ENCODE peak calls at places on chromosomes 12 and 14, in nine cellular contexts. One of them, this sample, is unnamed.

GRCh38 chr12:27424631-27425230 is 21.8 kb upstream of the SMCO2 start:
- DNase-seq in left ventricle myocardium inferior: no peak
- DNase-seq in HFF-Myc: peak; percentile 14
- DNase-seq in NCI-H460: peak; percentile 32
- DNase-seq in GM12892: no peak
- DNase-seq in brain microvascular endothelial cell: peak; percentile 47
- DNase-seq in stimulated activated CD4-positive, alpha-beta T cell treated with anti-CD3 and anti-CD28 coated beads, Interleukin-2, amount 100 ng/mL, for 48 hours: no peak
- DNase-seq in amniotic stem cell: no peak
- DNase-seq in NCI-H1105 treated with DMSO at 0.1 percent for 48 hours: peak; percentile 17
- DNase-seq in this sample: peak; percentile 30

GRCh38 chr12:1532367-1532752 is 62.0 kb downstream of the FBXL14 start:
- DNase-seq in stimulated activated CD4-positive, alpha-beta T cell treated with anti-CD3 and anti-CD28 coated beads, Interleukin-2, amount 100 ng/mL, for 48 hours: no peak
- DNase-seq in NCI-H460: no peak
- DNase-seq in GM12892: no peak
- DNase-seq in NCI-H1105 treated with DMSO at 0.1 percent for 48 hours: no peak
- DNase-seq in HFF-Myc: no peak
- DNase-seq in amniotic stem cell: no peak
- DNase-seq in left ventricle myocardium inferior: no peak
- DNase-seq in brain microvascular endothelial cell: no peak
- DNase-seq in this sample: no peak

GRCh38 chr14:93683241-93683640 is 105.0 kb downstream of the PRIMA1 start:
- DNase-seq in HFF-Myc: peak; percentile 0
- DNase-seq in brain microvascular endothelial cell: no peak
- DNase-seq in left ventricle myocardium inferior: no peak
- DNase-seq in NCI-H460: no peak
- DNase-seq in stimulated activated CD4-positive, alpha-beta T cell treated with anti-CD3 and anti-CD28 coated beads, Interleukin-2, amount 100 ng/mL, for 48 hours: no peak
- DNase-seq in NCI-H1105 treated with DMSO at 0.1 percent for 48 hours: no peak
- DNase-seq in amniotic stem cell: no peak
- DNase-seq in GM12892: no peak
- DNase-seq in this sample: no peak

GRCh38 chr14:94474581-94475031 is 1.4 kb downstream of the SERPINA9 start:
- DNase-seq in brain microvascular endothelial cell: peak; percentile 68
- DNase-seq in NCI-H460: no peak
- DNase-seq in stimulated activated CD4-positive, alpha-beta T cell treated with anti-CD3 and anti-CD28 coated beads, Interleukin-2, amount 100 ng/mL, for 48 hours: no peak
- DNase-seq in amniotic stem cell: no peak
- DNase-seq in left ventricle myocardium inferior: no peak
- DNase-seq in HFF-Myc: no peak
- DNase-seq in NCI-H1105 treated with DMSO at 0.1 percent for 48 hours: no peak
- DNase-seq in GM12892: no peak
- DNase-seq in this sample: no peak

GRCh38 chr12:71969330-71969729 is 30.7 kb downstream of the TPH2 start:
- DNase-seq in NCI-H460: no peak
- DNase-seq in stimulated activated CD4-positive, alpha-beta T cell treated with anti-CD3 and anti-CD28 coated beads, Interleukin-2, amount 100 ng/mL, for 48 hours: no peak
- DNase-seq in left ventricle myocardium inferior: no peak
- DNase-seq in NCI-H1105 treated with DMSO at 0.1 percent for 48 hours: no peak
- DNase-seq in brain microvascular endothelial cell: no peak
- DNase-seq in GM12892: no peak
- DNase-seq in HFF-Myc: no peak
- DNase-seq in amniotic stem cell: no peak
- DNase-seq in this sample: no peak

GRCh38 chr14:77409131-77409533 is 14.2 kb downstream of the NOXRED1 start:
- DNase-seq in NCI-H460: no peak
- DNase-seq in brain microvascular endothelial cell: no peak
- DNase-seq in left ventricle myocardium inferior: no peak
- DNase-seq in amniotic stem cell: no peak
- DNase-seq in GM12892: no peak
- DNase-seq in stimulated activated CD4-positive, alpha-beta T cell treated with anti-CD3 and anti-CD28 coated beads, Interleukin-2, amount 100 ng/mL, for 48 hours: no peak
- DNase-seq in HFF-Myc: no peak
- DNase-seq in NCI-H1105 treated with DMSO at 0.1 percent for 48 hours: no peak
- DNase-seq in this sample: no peak

GRCh38 chr12:126447346-126447745 is 1382.1 kb downstream of the AACS start:
- DNase-seq in stimulated activated CD4-positive, alpha-beta T cell treated with anti-CD3 and anti-CD28 coated beads, Interleukin-2, amount 100 ng/mL, for 48 hours: no peak
- DNase-seq in NCI-H1105 treated with DMSO at 0.1 percent for 48 hours: no peak
- DNase-seq in NCI-H460: no peak
- DNase-seq in HFF-Myc: no peak
- DNase-seq in left ventricle myocardium inferior: no peak
- DNase-seq in amniotic stem cell: no peak
- DNase-seq in GM12892: no peak
- DNase-seq in brain microvascular endothelial cell: no peak
- DNase-seq in this sample: no peak

GRCh38 chr14:79254069-79254775 is 957.1 kb downstream of the DIO2 start:
- DNase-seq in stimulated activated CD4-positive, alpha-beta T cell treated with anti-CD3 and anti-CD28 coated beads, Interleukin-2, amount 100 ng/mL, for 48 hours: no peak
- DNase-seq in HFF-Myc: no peak
- DNase-seq in GM12892: no peak
- DNase-seq in left ventricle myocardium inferior: no peak
- DNase-seq in NCI-H460: no peak
- DNase-seq in amniotic stem cell: no peak
- DNase-seq in brain microvascular endothelial cell: peak; percentile 79
- DNase-seq in NCI-H1105 treated with DMSO at 0.1 percent for 48 hours: no peak
- DNase-seq in this sample: no peak

GRCh38 chr12:111570090-111570961 is 28.8 kb downstream of the ATXN2 start:
- DNase-seq in NCI-H460: peak; percentile 50
- DNase-seq in stimulated activated CD4-positive, alpha-beta T cell treated with anti-CD3 and anti-CD28 coated beads, Interleukin-2, amount 100 ng/mL, for 48 hours: no peak
- DNase-seq in HFF-Myc: peak; percentile 58
- DNase-seq in brain microvascular endothelial cell: peak; percentile 86
- DNase-seq in amniotic stem cell: peak; percentile 85
- DNase-seq in GM12892: no peak
- DNase-seq in left ventricle myocardium inferior: no peak
- DNase-seq in NCI-H1105 treated with DMSO at 0.1 percent for 48 hours: no peak
- DNase-seq in this sample: no peak

GRCh38 chr14:68680541-68681051 is 112.3 kb downstream of the ZFP36L1 start:
- DNase-seq in NCI-H1105 treated with DMSO at 0.1 percent for 48 hours: no peak
- DNase-seq in HFF-Myc: peak; percentile 70
- DNase-seq in stimulated activated CD4-positive, alpha-beta T cell treated with anti-CD3 and anti-CD28 coated beads, Interleukin-2, amount 100 ng/mL, for 48 hours: no peak
- DNase-seq in left ventricle myocardium inferior: no peak
- DNase-seq in NCI-H460: no peak
- DNase-seq in GM12892: no peak
- DNase-seq in brain microvascular endothelial cell: no peak
- DNase-seq in amniotic stem cell: no peak
- DNase-seq in this sample: no peak

GRCh38 chr12:52010152-52010622 is 3.4 kb downstream of the TAMALIN start:
- DNase-seq in left ventricle myocardium inferior: peak; percentile 85
- DNase-seq in NCI-H1105 treated with DMSO at 0.1 percent for 48 hours: no peak
- DNase-seq in NCI-H460: no peak
- DNase-seq in brain microvascular endothelial cell: peak; percentile 32
- DNase-seq in stimulated activated CD4-positive, alpha-beta T cell treated with anti-CD3 and anti-CD28 coated beads, Interleukin-2, amount 100 ng/mL, for 48 hours: no peak
- DNase-seq in HFF-Myc: peak; percentile 36
- DNase-seq in amniotic stem cell: no peak
- DNase-seq in GM12892: no peak
- DNase-seq in this sample: no peak

GRCh38 chr12:89573081-89573810 is 47.4 kb upstream of the POC1B start:
- DNase-seq in HFF-Myc: no peak
- DNase-seq in left ventricle myocardium inferior: no peak
- DNase-seq in NCI-H460: no peak
- DNase-seq in amniotic stem cell: no peak
- DNase-seq in stimulated activated CD4-positive, alpha-beta T cell treated with anti-CD3 and anti-CD28 coated beads, Interleukin-2, amount 100 ng/mL, for 48 hours: no peak
- DNase-seq in brain microvascular endothelial cell: no peak
- DNase-seq in NCI-H1105 treated with DMSO at 0.1 percent for 48 hours: no peak
- DNase-seq in GM12892: no peak
- DNase-seq in this sample: no peak

GRCh38 chr12:4664111-4664510 is 15.2 kb downstream of the NDUFA9 start:
- DNase-seq in NCI-H460: no peak
- DNase-seq in brain microvascular endothelial cell: peak; percentile 70
- DNase-seq in HFF-Myc: peak; percentile 33
- DNase-seq in left ventricle myocardium inferior: no peak
- DNase-seq in NCI-H1105 treated with DMSO at 0.1 percent for 48 hours: no peak
- DNase-seq in amniotic stem cell: peak; percentile 50
- DNase-seq in stimulated activated CD4-positive, alpha-beta T cell treated with anti-CD3 and anti-CD28 coated beads, Interleukin-2, amount 100 ng/mL, for 48 hours: no peak
- DNase-seq in GM12892: no peak
- DNase-seq in this sample: no peak

GRCh38 chr14:23079716-23080115 is 15.2 kb downstream of the ACIN1 start:
- DNase-seq in NCI-H1105 treated with DMSO at 0.1 percent for 48 hours: no peak
- DNase-seq in brain microvascular endothelial cell: no peak
- DNase-seq in amniotic stem cell: no peak
- DNase-seq in stimulated activated CD4-positive, alpha-beta T cell treated with anti-CD3 and anti-CD28 coated beads, Interleukin-2, amount 100 ng/mL, for 48 hours: no peak
- DNase-seq in HFF-Myc: no peak
- DNase-seq in GM12892: no peak
- DNase-seq in left ventricle myocardium inferior: no peak
- DNase-seq in NCI-H460: no peak
- DNase-seq in this sample: no peak

GRCh38 chr14:37901978-37902377 is 305.7 kb upstream of the SSTR1 start:
- DNase-seq in stimulated activated CD4-positive, alpha-beta T cell treated with anti-CD3 and anti-CD28 coated beads, Interleukin-2, amount 100 ng/mL, for 48 hours: no peak
- DNase-seq in left ventricle myocardium inferior: peak; percentile 44
- DNase-seq in amniotic stem cell: no peak
- DNase-seq in GM12892: no peak
- DNase-seq in NCI-H1105 treated with DMSO at 0.1 percent for 48 hours: no peak
- DNase-seq in brain microvascular endothelial cell: no peak
- DNase-seq in HFF-Myc: peak; percentile 86
- DNase-seq in NCI-H460: no peak
- DNase-seq in this sample: no peak

GRCh38 chr12:65524666-65525065 is 246.2 kb downstream of the MSRB3 start:
- DNase-seq in left ventricle myocardium inferior: no peak
- DNase-seq in brain microvascular endothelial cell: peak; percentile 82
- DNase-seq in GM12892: no peak
- DNase-seq in NCI-H460: no peak
- DNase-seq in amniotic stem cell: no peak
- DNase-seq in HFF-Myc: peak; percentile 88
- DNase-seq in NCI-H1105 treated with DMSO at 0.1 percent for 48 hours: no peak
- DNase-seq in stimulated activated CD4-positive, alpha-beta T cell treated with anti-CD3 and anti-CD28 coated beads, Interleukin-2, amount 100 ng/mL, for 48 hours: no peak
- DNase-seq in this sample: no peak

GRCh38 chr12:4272014-4272975 is 1.3 kb upstream of the CCND2 start:
- DNase-seq in NCI-H460: no peak
- DNase-seq in NCI-H1105 treated with DMSO at 0.1 percent for 48 hours: peak; percentile 37
- DNase-seq in GM12892: peak; percentile 64
- DNase-seq in left ventricle myocardium inferior: peak; percentile 75
- DNase-seq in HFF-Myc: peak; percentile 17
- DNase-seq in amniotic stem cell: no peak
- DNase-seq in stimulated activated CD4-positive, alpha-beta T cell treated with anti-CD3 and anti-CD28 coated beads, Interleukin-2, amount 100 ng/mL, for 48 hours: peak; percentile 68
- DNase-seq in brain microvascular endothelial cell: peak; percentile 25
- DNase-seq in this sample: no peak

GRCh38 chr12:92010853-92011701 is 134.6 kb downstream of the BTG1 start:
- DNase-seq in amniotic stem cell: no peak
- DNase-seq in left ventricle myocardium inferior: no peak
- DNase-seq in GM12892: no peak
- DNase-seq in HFF-Myc: no peak
- DNase-seq in brain microvascular endothelial cell: no peak
- DNase-seq in stimulated activated CD4-positive, alpha-beta T cell treated with anti-CD3 and anti-CD28 coated beads, Interleukin-2, amount 100 ng/mL, for 48 hours: no peak
- DNase-seq in NCI-H1105 treated with DMSO at 0.1 percent for 48 hours: no peak
- DNase-seq in NCI-H460: no peak
- DNase-seq in this sample: no peak

This sample was measured in Panc1.